ENCODE peak calls at places on chromosomes 13 and 19, in seven cellular contexts. V is CD8-positive, alpha-beta T cell; P is neural progenitor cell; M is heart right ventricle; X is aorta; E is H9; W is lung. Q is an unnamed sample. For H3K9me3, the result is how much of the 10 kb centered on the place peaks cover.

GRCh38 chr19:17488593-17489391 is 18.5 kb downstream of the SLC27A1 start:
- DNase-seq in V (peak), P (peak), M (peak), X (peak), E (peak), W (peak), Q (peak)

GRCh38 chr19:35142531-35143230 is 374 bp upstream of the FXYD7 start:
- DNase-seq in V (peak), P (peak), M (peak), X (no peak), E (peak), W (no peak), Q (peak)

GRCh38 chr13:53198017-53198416 is 169.4 kb downstream of the OLFM4 start:
- DNase-seq in V (no peak), P (peak), M (no peak), X (no peak), E (no peak), W (no peak), Q (no peak)

GRCh38 chr19:3641515-3642269 is 15.1 kb upstream of the CACTIN start:
- DNase-seq in V (no peak), P (no peak), M (no peak), X (no peak), E (no peak), W (no peak), Q (no peak)

GRCh38 chr13:23715092-23715761 is 145.0 kb downstream of the TNFRSF19 start:
- DNase-seq in V (no peak), P (no peak), M (no peak), X (no peak), E (no peak), W (no peak), Q (no peak)

GRCh38 chr13:79194272-79194671 is 211.8 kb downstream of the RBM26 start:
- DNase-seq in V (no peak), P (no peak), M (no peak), X (no peak), E (no peak), W (no peak), Q (no peak)

GRCh38 chr19:35718345-35719041 is 690 bp downstream of the KMT2B start:
- DNase-seq in V (no peak), P (no peak), M (peak), X (no peak), E (no peak), W (peak), Q (peak)

GRCh38 chr13:44921478-44921877 is 67.8 kb downstream of the NUFIP1 start:
- DNase-seq in V (no peak), P (peak), M (no peak), X (no peak), E (peak), W (no peak), Q (no peak)

DNA sequence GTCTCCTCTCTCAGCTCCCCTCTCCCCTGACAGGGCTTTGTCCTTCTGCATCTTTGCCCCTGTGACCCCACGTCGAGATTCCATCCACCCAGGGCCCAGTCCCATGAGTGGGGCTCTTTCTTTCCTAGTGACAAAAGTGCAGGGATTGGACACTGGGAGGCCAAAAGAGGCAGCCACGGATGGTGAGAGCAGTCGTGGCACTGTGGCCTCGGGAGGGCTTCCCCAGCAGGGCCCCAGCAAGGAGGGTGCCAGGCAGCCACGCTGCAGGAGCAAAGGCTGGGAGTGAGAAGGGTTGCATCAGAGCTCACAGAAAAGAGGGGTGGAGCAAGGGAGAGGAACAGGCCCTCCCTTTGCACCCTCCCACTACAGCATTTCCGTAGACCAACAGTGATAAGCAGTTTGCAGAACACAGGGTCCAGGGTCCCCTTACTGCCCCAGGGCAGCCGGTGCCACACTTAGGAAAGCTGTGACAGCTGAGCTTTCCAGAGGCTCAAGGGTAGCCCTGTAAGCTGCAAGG is 4.9 kb downstream of the ZSCAN1 start:
- DNase-seq in V (no peak), P (peak), M (no peak), X (no peak), E (peak), W (no peak), Q (no peak)
- H3K9me3 ChIP-seq in V (under half), P (under half), M (under half), X (under half), E (under half), W (under half), Q (under half)

GRCh38 chr19:28044477-28044876 is 1168.5 kb downstream of the UQCRFS1 start:
- DNase-seq in V (no peak), P (no peak), M (no peak), X (no peak), E (no peak), W (no peak), Q (no peak)

GRCh38 chr19:28045621-28046020 is 1167.3 kb downstream of the UQCRFS1 start:
- DNase-seq in V (no peak), P (no peak), M (no peak), X (no peak), E (no peak), W (no peak), Q (no peak)

GRCh38 chr19:28051047-28051446 is 1161.9 kb downstream of the UQCRFS1 start:
- DNase-seq in V (no peak), P (no peak), M (no peak), X (no peak), E (peak), W (no peak), Q (no peak)

GRCh38 chr19:28049875-28050274 is 1163.1 kb downstream of the UQCRFS1 start:
- DNase-seq in V (no peak), P (no peak), M (no peak), X (no peak), E (no peak), W (no peak), Q (no peak)

GRCh38 chr19:28046932-28047331 is 1166.0 kb downstream of the UQCRFS1 start:
- DNase-seq in V (no peak), P (no peak), M (no peak), X (no peak), E (no peak), W (no peak), Q (no peak)
- H3K9me3 ChIP-seq in V (under half), P (under half), M (under half), X (under half), E (under half), W (under half), Q (under half)

DNA sequence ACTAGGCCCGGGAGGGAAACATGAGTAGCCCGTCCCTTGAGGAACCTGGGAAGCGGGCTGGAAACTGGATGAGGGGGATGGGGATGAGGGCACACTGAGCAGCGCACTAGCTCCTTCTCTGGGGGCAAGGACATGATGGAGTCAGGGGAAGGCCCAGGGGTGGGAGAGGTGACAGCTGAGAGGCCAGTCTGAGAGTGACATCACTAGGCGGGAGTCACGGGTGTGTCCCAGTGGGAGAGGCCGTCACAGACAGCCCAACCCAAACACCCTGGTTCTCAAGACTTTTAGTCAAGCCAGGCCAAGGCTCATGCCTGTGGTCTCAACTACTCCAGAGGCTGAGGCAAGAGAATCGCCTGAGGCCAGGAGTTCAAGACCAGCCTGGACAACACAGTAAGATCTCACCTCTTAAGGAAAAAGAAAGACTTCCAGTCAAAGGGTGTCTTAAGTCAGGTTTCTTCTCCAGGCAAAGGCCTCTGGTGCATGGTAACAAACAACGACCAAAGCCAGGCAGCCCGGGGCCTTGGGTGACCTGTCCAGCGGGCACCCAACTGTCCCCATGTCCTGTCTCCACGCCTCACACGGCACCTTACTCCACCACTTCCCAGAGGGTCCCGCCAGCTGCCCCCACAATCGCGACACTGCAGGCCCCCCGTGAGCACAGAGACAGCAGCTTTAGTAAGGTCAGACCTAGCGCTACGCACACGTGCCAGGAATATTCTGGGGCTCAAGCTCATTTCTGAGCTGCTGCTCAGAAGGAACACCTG is 25.5 kb upstream of the TIMM44 start:
- DNase-seq in V (no peak), P (no peak), M (no peak), X (no peak), E (no peak), W (no peak), Q (no peak)
- H3K9me3 ChIP-seq in V (under half), P (under half), M (under half), X (under half), E (under half), W (under half), Q (under half)

DNA sequence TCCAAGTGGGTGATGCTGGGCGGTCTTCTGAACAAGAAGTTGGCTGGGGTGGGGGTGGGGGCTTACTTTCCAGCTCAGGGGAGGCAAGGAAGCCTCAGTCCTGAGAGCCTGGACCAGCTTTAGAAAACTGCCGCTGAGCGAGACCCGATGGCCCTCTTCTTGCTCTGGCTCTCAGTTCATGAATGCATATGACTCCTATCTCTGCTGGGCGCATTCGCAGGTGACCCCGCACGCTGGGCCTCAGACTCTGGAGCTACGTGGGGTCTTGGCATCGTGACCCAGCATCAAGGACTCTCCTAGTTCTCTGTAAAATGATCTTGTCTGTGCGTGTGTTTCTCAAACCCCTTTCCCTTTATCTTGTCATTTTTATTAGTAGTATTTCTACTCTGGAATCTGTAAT is 19.7 kb downstream of the PRAM1 start:
- DNase-seq in V (no peak), P (no peak), M (no peak), X (no peak), E (no peak), W (no peak), Q (no peak)
- H3K9me3 ChIP-seq in V (under half), P (under half), M (under half), X (under half), E (under half), W (under half), Q (under half)

GRCh38 chr19:27911122-27911898 is 1301.6 kb downstream of the UQCRFS1 start:
- DNase-seq in V (no peak), P (no peak), M (no peak), X (no peak), E (no peak), W (no peak), Q (no peak)
- H3K9me3 ChIP-seq in V (under half), P (under half), M (under half), X (under half), E (half or more), W (under half), Q (under half)

DNA sequence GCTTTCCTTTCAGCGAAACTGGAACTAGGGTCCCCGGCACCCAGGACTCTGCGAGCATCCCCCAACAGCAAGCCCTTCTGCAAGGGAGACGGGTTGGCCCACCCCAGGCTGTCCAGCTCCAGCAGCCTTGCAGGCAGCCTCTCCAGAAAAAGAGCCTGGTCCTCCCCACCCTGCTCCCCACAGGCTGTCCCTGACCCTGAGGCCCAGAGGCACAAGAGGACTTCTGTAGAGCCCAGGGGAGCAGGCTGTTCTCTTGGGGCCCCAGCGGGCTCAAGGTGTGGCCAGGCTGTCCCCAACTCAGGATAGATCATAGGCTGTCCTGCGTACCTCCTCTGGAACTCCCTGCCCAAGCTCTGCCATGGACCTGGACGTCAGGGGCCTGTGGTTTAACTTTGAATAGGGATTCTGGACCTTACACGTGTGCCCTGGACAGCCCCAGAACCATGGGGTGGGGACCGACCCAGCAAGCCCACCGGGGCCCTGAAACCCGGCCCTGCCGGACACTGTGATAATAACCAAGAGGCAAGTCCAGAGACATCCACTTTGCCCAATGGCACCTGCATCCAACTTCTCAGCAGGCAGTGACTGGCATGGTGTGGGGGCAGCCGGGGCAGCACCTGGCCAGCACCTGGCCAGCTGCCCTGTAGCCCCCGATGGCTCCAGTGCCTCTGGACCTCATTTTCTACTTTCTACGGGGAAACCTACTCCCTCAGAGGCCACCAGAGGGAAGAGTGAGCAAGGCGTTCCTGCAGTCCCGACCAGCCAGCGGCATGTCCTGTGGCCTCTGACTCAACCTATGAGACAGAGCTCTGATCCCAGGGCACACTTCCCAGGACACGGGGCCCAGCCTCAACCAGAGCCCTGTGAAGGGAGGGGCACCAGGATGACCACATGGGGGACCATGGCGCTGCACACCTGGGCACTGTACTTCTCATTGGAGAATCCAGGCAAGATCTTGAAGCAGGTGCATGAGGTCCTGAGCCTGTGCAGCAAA is 50.9 kb upstream of the TPM4 start:
- DNase-seq in V (no peak), P (peak), M (no peak), X (peak), E (peak), W (no peak), Q (peak)
- H3K9me3 ChIP-seq in V (under half), P (under half), M (under half), X (under half), E (under half), W (under half), Q (under half)

GRCh38 chr19:9566729-9567128 is 17.6 kb downstream of the ZNF121 start:
- DNase-seq in V (no peak), P (no peak), M (no peak), X (no peak), E (no peak), W (no peak), Q (no peak)
- H3K9me3 ChIP-seq in V (half or more), P (half or more), M (half or more), X (under half), E (half or more), W (half or more), Q (half or more)

GRCh38 chr19:28242317-28242927 is 970.5 kb downstream of the UQCRFS1 start:
- DNase-seq in V (no peak), P (peak), M (no peak), X (no peak), E (peak), W (no peak), Q (peak)

GRCh38 chr19:28244966-28245365 is 968.0 kb downstream of the UQCRFS1 start:
- DNase-seq in V (no peak), P (no peak), M (no peak), X (no peak), E (no peak), W (peak), Q (no peak)

DNA sequence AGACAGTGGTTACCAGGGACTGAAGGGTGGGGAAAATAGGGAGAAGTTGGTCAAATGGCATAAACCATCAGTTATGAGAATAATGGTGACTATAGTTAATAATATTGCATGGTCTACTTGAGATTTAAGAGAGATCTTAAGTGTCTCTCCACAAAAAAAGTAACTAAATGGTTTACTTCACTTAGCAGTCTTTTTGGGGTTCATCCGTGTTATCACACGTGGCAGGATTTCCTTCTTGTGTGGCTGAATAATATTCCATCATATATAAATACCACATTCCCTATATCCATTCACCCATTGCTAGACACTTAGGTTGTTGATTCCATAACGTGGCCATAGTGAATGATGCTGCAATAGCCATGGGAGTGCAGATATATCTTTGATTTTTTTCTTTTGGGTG is 967.0 kb downstream of the UQCRFS1 start:
- DNase-seq in V (no peak), P (no peak), M (no peak), X (no peak), E (no peak), W (no peak), Q (no peak)
- H3K9me3 ChIP-seq in V (under half), P (under half), M (under half), X (under half), E (under half), W (under half), Q (under half)

DNA sequence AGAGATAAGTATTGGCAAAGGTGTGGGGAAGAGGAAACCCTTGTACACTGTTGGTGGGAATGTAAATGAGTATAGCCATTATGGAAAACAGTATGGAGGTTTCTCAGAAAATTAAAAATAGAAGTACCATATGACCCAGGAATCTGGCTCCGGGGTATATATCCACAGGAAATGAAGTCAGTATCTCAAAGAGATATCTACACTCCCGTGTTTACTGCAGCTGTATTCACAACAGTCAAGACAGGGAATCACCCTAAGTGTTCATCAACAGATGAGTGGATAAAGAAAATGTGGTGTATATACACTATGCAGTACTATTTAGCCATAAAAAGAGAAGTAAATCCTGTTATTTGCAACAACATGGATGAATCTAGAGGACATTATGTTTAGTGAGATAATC is 13.5 kb downstream of the KCTD12 start:
- DNase-seq in V (no peak), P (no peak), M (no peak), X (no peak), E (no peak), W (no peak), Q (no peak)
- H3K9me3 ChIP-seq in V (under half), P (under half), M (under half), X (under half), E (under half), W (under half), Q (under half)

DNA sequence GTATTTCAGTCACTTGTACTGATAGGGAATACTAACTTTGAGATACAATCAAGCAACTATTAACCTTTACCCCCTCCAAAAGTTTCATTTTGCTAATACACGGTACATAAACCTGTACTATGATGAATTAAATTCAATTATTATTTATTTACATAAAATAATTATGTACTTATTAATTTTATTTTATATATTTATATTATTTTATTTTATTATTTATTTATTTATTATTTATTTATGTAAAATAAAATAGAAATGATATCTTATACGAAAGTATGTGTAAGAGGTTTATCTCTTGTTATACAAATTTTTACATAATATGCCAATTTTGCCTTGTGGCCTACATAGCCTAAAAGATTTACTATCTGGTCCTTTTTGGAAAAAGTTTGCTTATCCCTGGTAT is 564.3 kb downstream of the SLITRK5 start:
- DNase-seq in V (no peak), P (no peak), M (no peak), X (no peak), E (no peak), W (no peak), Q (no peak)
- H3K9me3 ChIP-seq in V (under half), P (under half), M (under half), X (under half), E (under half), W (under half), Q (under half)